ENCODE peak calls at places on chromosomes 6 and 20, in five cellular contexts. G, B, M, X and R are unnamed samples.

GRCh38 chr20:37356387-37356786 is 10.4 kb downstream of the SRC start:
- DNase-seq in G (peak; percentile 59), M (peak; percentile 28), X (peak; percentile 78), B (no peak), R (no peak)

GRCh38 chr6:138833819-138834539 is 38.1 kb downstream of the ECT2L start:
- DNase-seq in G (no peak), X (no peak), B (no peak), M (no peak), R (no peak)

GRCh38 chr6:18368277-18369105 is 18.7 kb upstream of the RNF144B start:
- DNase-seq in B (no peak), G (no peak), M (no peak), X (no peak), R (no peak)

GRCh38 chr20:43238833-43239232 is 49.1 kb upstream of the PTPRT start:
- DNase-seq in M (no peak), X (peak; percentile 57), G (no peak), B (no peak), R (no peak)

GRCh38 chr20:40471261-40471629 is 217.8 kb downstream of the MAFB start:
- DNase-seq in M (no peak), X (peak; percentile 38), G (no peak), B (no peak), R (no peak)

GRCh38 chr6:169851641-169852503 is 100.5 kb downstream of the ERMARD start:
- DNase-seq in G (peak; percentile 52), B (no peak), M (no peak), X (peak; percentile 62), R (no peak)

GRCh38 chr6:650098-650497 is 6.8 kb downstream of the HUS1B start:
- DNase-seq in B (no peak), M (no peak), X (no peak), G (no peak), R (no peak)

GRCh38 chr6:121886223-121886830 is 450.9 kb downstream of the GJA1 start:
- DNase-seq in M (peak; percentile 14), G (no peak), X (no peak), B (no peak), R (no peak)

GRCh38 chr6:170193326-170193821 is 97.5 kb downstream of the DLL1 start:
- DNase-seq in G (no peak), M (no peak), B (no peak), X (no peak), R (no peak)

GRCh38 chr20:40691566-40692239 is 2.7 kb upstream of the MAFB start:
- DNase-seq in G (no peak), B (no peak), X (no peak), M (no peak), R (no peak)

GRCh38 chr20:21265457-21266190 is 37.5 kb upstream of the XRN2 start:
- DNase-seq in M (no peak), B (no peak), X (no peak), G (no peak), R (no peak)

GRCh38 chr6:142680308-142680707 is 264.7 kb downstream of the HIVEP2 start:
- DNase-seq in B (no peak), M (no peak), X (no peak), G (no peak), R (no peak)

GRCh38 chr20:20761302-20761701 is 48.9 kb upstream of the RALGAPA2 start:
- DNase-seq in M (no peak), X (no peak), B (no peak), G (no peak), R (no peak)

GRCh38 chr6:169529931-169530761 is 171.7 kb downstream of the WDR27 start:
- DNase-seq in M (peak; percentile 84), G (no peak), B (no peak), X (no peak), R (peak; percentile 91)